ENCODE peak calls at places on chromosome 13, in six cellular contexts. C, S, Q, Z, G and O are unnamed samples. For H3K27me3, the result is how much of the 10 kb centered on the place peaks cover.

GRCh38 chr13:44219808-44220544 is 153.6 kb upstream of the SERP2 start:
- DNase-seq in S (no peak), Q (no peak), Z (no peak), C (no peak), G (no peak), O (no peak)

GRCh38 chr13:38398810-38399493 is 49.3 kb downstream of the UFM1 start:
- DNase-seq in G (no peak), Q (no peak), Z (no peak), C (no peak), S (no peak), O (no peak)

GRCh38 chr13:110106726-110107125 is 200.2 kb downstream of the COL4A1 start:
- DNase-seq in Q (peak), S (no peak), Z (peak), G (no peak), C (no peak), O (peak)

GRCh38 chr13:102729560-102730275 is 34.9 kb upstream of the METTL21C start:
- DNase-seq in S (no peak), Z (no peak), Q (no peak), G (no peak), C (no peak), O (no peak)

GRCh38 chr13:22915442-22916082 is 265.2 kb upstream of the SGCG start:
- DNase-seq in Z (peak), C (peak), G (peak), Q (no peak), S (peak), O (peak)

GRCh38 chr13:77207943-77208342 is 119.0 kb downstream of the MYCBP2 start:
- DNase-seq in C (no peak), G (no peak), Q (no peak), S (no peak), Z (no peak), O (no peak)

GRCh38 chr13:65292488-65292901 is 1937.6 kb downstream of the PCDH9 start:
- DNase-seq in C (no peak), Q (no peak), G (peak), S (no peak), Z (no peak), O (no peak)

GRCh38 chr13:95039415-95039814 is 261.8 kb downstream of the ABCC4 start:
- DNase-seq in S (no peak), Q (no peak), G (no peak), Z (no peak), C (no peak), O (no peak)

GRCh38 chr13:41244555-41244954 is 18.8 kb downstream of the MTRF1 start:
- DNase-seq in Z (no peak), Q (no peak), C (no peak), S (no peak), G (no peak), O (no peak)

GRCh38 chr13:114261328-114261965 is 20.0 kb upstream of the UPF3A start:
- DNase-seq in Z (no peak), Q (no peak), S (no peak), C (no peak), G (no peak), O (no peak)

GRCh38 chr13:102536695-102537485 is 59.9 kb upstream of the TPP2 start:
- DNase-seq in Q (no peak), C (no peak), Z (no peak), G (no peak), S (no peak), O (no peak)

GRCh38 chr13:81396172-81396571 is 1055.2 kb upstream of the SPRY2 start:
- DNase-seq in G (no peak), S (no peak), Q (no peak), C (no peak), Z (no peak), O (no peak)

GRCh38 chr13:43783820-43784219 is 3.0 kb downstream of the ENOX1 start:
- DNase-seq in C (no peak), G (no peak), S (no peak), Q (no peak), Z (no peak), O (no peak)

GRCh38 chr13:90792335-90792734 is 555.2 kb upstream of the MIR17HG start:
- DNase-seq in Q (no peak), G (no peak), Z (no peak), C (no peak), S (no peak), O (no peak)

GRCh38 chr13:59679239-59679638 is 484.5 kb downstream of the DIAPH3 start:
- DNase-seq in S (no peak), Q (no peak), C (no peak), G (no peak), Z (no peak), O (no peak)

GRCh38 chr13:40665754-40666057 is 735 bp downstream of the FOXO1 start:
- DNase-seq in S (no peak), G (no peak), Q (no peak), Z (no peak), C (no peak), O (no peak)

GRCh38 chr13:50915562-50915961 is 6.0 kb downstream of the RNASEH2B start:
- DNase-seq in Z (no peak), S (no peak), G (no peak), Q (no peak), C (no peak), O (no peak)

GRCh38 chr13:113552786-113553540 is 31.6 kb upstream of the TFDP1 start:
- DNase-seq in G (no peak), S (peak), Q (no peak), Z (peak), C (no peak), O (peak)

GRCh38 chr13:23140492-23140891 is 40.3 kb upstream of the SGCG start:
- DNase-seq in S (no peak), Q (no peak), C (no peak), Z (no peak), G (no peak), O (no peak)

GRCh38 chr13:37074703-37075102 is 15.2 kb upstream of the SUPT20H start:
- DNase-seq in Z (no peak), S (no peak), Q (no peak), G (no peak), C (peak), O (no peak)

GRCh38 chr13:35994131-35994966 is 136.8 kb downstream of the DCLK1 start:
- DNase-seq in Z (peak), S (no peak), G (no peak), Q (no peak), C (no peak), O (peak)

GRCh38 chr13:93243375-93244063 is 16.9 kb downstream of the GPC6 start:
- DNase-seq in S (no peak), G (no peak), Z (no peak), C (no peak), Q (no peak), O (no peak)

GRCh38 chr13:84446972-84447700 is 564.9 kb upstream of the SLITRK1 start:
- DNase-seq in Q (no peak), S (no peak), Z (no peak), C (no peak), G (no peak), O (no peak)

GRCh38 chr13:102399791-102400618 is 1.8 kb downstream of the FGF14 start:
- DNase-seq in G (no peak), Q (no peak), S (no peak), C (no peak), Z (peak), O (peak)

GRCh38 chr13:39881887-39882286 is 226.4 kb downstream of the COG6 start:
- DNase-seq in Z (no peak), S (no peak), C (no peak), G (no peak), Q (no peak), O (no peak)

GRCh38 chr13:113536461-113537110 is 46.1 kb upstream of the DCUN1D2 start:
- DNase-seq in Q (no peak), G (no peak), C (no peak), S (no peak), Z (no peak), O (peak)

GRCh38 chr13:76879211-76879875 is 6.9 kb downstream of the KCTD12 start:
- DNase-seq in C (no peak), Z (peak), G (no peak), S (peak), Q (peak), O (peak)

GRCh38 chr13:88648598-88649373 is 977.6 kb downstream of the SLITRK5 start:
- DNase-seq in Q (no peak), G (no peak), C (no peak), Z (no peak), S (no peak), O (no peak)

GRCh38 chr13:41315466-41316047 is 4.5 kb downstream of the NAA16 start:
- DNase-seq in Z (no peak), S (no peak), C (no peak), Q (no peak), G (no peak), O (no peak)

GRCh38 chr13:62431852-62432251 is 1016.2 kb upstream of the PCDH20 start:
- DNase-seq in S (no peak), Q (no peak), Z (no peak), G (no peak), C (no peak), O (no peak)

GRCh38 chr13:39051157-39051556 is 12.9 kb downstream of the NHLRC3 start:
- DNase-seq in Z (no peak), S (no peak), G (no peak), Q (no peak), C (peak), O (no peak)

GRCh38 chr13:29547135-29547534 is 48.4 kb downstream of the SLC7A1 start:
- DNase-seq in G (no peak), C (no peak), Q (no peak), S (no peak), Z (no peak), O (no peak)
- TF ChIP-seq POLR2A in G (no peak), C (no peak), Q (no peak), S (no peak), Z (no peak), O (no peak)

GRCh38 chr13:112062619-112063308 is 4.2 kb upstream of the SOX1 start:
- DNase-seq in Z (no peak), Q (no peak), G (no peak), C (no peak), S (no peak), O (no peak)

GRCh38 chr13:112063807-112064206 is 3.1 kb upstream of the SOX1 start:
- DNase-seq in G (no peak), S (no peak), C (no peak), Z (no peak), Q (no peak), O (no peak)

GRCh38 chr13:112063309-112063626 is 3.7 kb upstream of the SOX1 start:
- DNase-seq in Z (no peak), S (no peak), G (no peak), Q (no peak), C (no peak), O (no peak)

GRCh38 chr13:112065521-112065866 is 1.5 kb upstream of the SOX1 start:
- DNase-seq in Q (no peak), C (no peak), S (no peak), G (no peak), Z (no peak), O (no peak)

DNA sequence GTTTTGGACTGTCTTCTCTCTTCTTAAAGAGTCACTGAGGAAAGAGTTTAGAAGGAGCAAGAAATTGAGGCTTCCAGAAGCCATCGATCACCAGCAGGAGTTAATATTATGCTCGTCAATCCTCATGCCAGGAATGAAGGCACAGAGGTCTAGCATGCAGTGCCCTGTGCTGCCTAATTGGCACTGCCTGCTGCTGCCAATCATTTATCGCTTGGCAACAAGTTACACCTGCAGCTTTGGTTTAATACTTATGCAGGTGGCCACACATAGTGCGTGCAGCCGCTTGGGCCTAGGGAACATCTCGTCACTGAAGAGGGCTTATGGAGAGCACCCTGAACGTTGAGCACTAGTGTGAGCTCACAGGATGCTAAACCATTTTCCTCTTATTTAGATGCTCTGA is 2.7 kb upstream of the SOX1 start:
- DNase-seq in Q (no peak), S (no peak), C (no peak), Z (no peak), G (no peak), O (no peak)
- H3K27me3 ChIP-seq in Q (half or more), S (under half), C (under half), Z (under half), G (half or more), O (under half)

GRCh38 chr13:52159159-52159982 is at the start of gene NEK3:
- DNase-seq in Q (peak), S (peak), Z (peak), G (peak), C (peak), O (peak)

GRCh38 chr13:52162279-52163101 is 3.1 kb upstream of the NEK3 start:
- DNase-seq in Z (no peak), G (no peak), C (peak), S (no peak), Q (no peak), O (no peak)

GRCh38 chr13:52160053-52160452 is 656 bp upstream of the NEK3 start:
- DNase-seq in G (no peak), Z (no peak), C (no peak), S (no peak), Q (no peak), O (no peak)

GRCh38 chr13:52158629-52159158 is 703 bp downstream of the NEK3 start:
- DNase-seq in G (no peak), S (no peak), Q (peak), Z (peak), C (no peak), O (peak)

DNA sequence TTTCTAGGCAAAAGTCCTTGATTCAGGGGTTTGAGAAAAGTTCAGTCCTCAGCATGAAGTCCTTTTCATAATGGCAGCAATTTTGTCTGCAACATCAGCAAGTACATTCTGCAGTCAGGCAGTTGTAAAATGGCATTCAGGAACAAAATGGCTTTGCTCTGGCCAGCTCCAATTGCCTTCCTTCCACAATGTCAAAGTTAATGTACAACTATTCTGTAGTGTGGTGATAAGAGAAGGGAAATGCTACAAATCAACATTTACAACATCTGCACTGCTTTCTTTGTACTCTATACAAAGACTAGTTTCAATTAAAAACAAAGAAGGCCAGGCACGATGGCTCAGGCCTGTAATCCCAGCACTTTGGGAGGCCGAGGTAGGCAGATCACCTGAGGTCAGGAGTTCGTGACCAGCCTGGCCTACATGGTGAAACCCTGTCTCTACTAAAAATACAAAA is 1.8 kb upstream of the NEK3 start:
- DNase-seq in S (no peak), G (no peak), Z (no peak), C (no peak), Q (no peak), O (no peak)
- TF ChIP-seq POLR2A in S (no peak), G (no peak), Z (no peak), C (no peak), Q (no peak), O (no peak)

GRCh38 chr13:112077729-112078128 is 10.8 kb downstream of the SOX1 start:
- DNase-seq in G (no peak), Q (no peak), Z (no peak), S (no peak), C (no peak), O (no peak)
- H3K27me3 ChIP-seq in G (under half), Q (half or more), Z (under half), S (under half), C (under half), O (under half)

GRCh38 chr13:98541211-98541610 is 35.7 kb downstream of the STK24 start:
- DNase-seq in Q (no peak), C (no peak), G (no peak), Z (no peak), S (no peak), O (no peak)
- TF ChIP-seq POLR2A in Q (no peak), C (no peak), G (no peak), Z (no peak), S (no peak), O (no peak)